ENCODE peak calls at places on chromosomes 4 and X, in ten cellular contexts. P is spleen, S is HCT116, T is colonic mucosa, L is left ventricle myocardium inferior, B is fibroblast of lung, D is esophagus squamous epithelium, X is tibial artery, C is upper lobe of right lung, V is PC-3. G is an unnamed sample. For H3K9me3 and H3K4me1, the result is how much of the 10 kb centered on the place peaks cover.

GRCh38 chr4:184814686-184815045 is 11.1 kb downstream of the ACSL1 start:
- DNase-seq in D (no peak), V (no peak), C (no peak), P (peak), X (no peak), S (no peak), B (peak), L (no peak), T (no peak), G (no peak)

GRCh38 chrX:129566081-129566480 is 26.0 kb downstream of the OCRL start:
- DNase-seq in S (no peak), T (no peak), V (no peak), L (no peak), X (no peak), C (no peak), B (peak), P (no peak), D (no peak), G (no peak)

GRCh38 chrX:37686348-37686736 is 751 bp downstream of the XK start:
- DNase-seq in P (no peak), X (no peak), L (no peak), V (no peak), T (no peak), B (no peak), S (no peak), C (no peak), D (no peak), G (no peak)

GRCh38 chrX:154749856-154750255 is 1.0 kb downstream of the GAB3 start:
- DNase-seq in L (no peak), B (no peak), D (no peak), C (no peak), V (no peak), P (no peak), X (no peak), S (no peak), T (no peak), G (no peak)

GRCh38 chr4:150581611-150582010 is 340 bp upstream of the MAB21L2 start:
- DNase-seq in D (no peak), X (no peak), P (no peak), V (no peak), C (no peak), L (no peak), S (no peak), B (peak), T (peak), G (peak)

GRCh38 chrX:39222361-39223113 is 421.3 kb downstream of the MID1IP1 start:
- DNase-seq in T (no peak), L (no peak), V (no peak), P (no peak), B (no peak), S (no peak), D (no peak), X (no peak), C (no peak), G (no peak)

GRCh38 chr4:185969657-185970056 is 99.3 kb upstream of the TLR3 start:
- DNase-seq in C (no peak), V (no peak), L (no peak), D (no peak), X (no peak), B (no peak), P (no peak), S (no peak), T (no peak), G (no peak)

GRCh38 chrX:47748576-47748975 is 88.1 kb upstream of the ZNF81 start:
- DNase-seq in C (no peak), P (no peak), X (no peak), L (no peak), S (no peak), V (no peak), D (no peak), T (no peak), B (no peak), G (no peak)

GRCh38 chrX:128619490-128619889 is 567.3 kb upstream of the ACTRT1 start:
- DNase-seq in S (no peak), D (no peak), X (no peak), P (no peak), C (no peak), T (no peak), V (no peak), L (no peak), B (no peak), G (no peak)

GRCh38 chr4:37977471-37978452 is 17.6 kb downstream of the PTTG2 start:
- DNase-seq in S (peak), T (peak), X (peak), L (peak), V (peak), C (peak), P (peak), D (peak), B (peak), G (peak)

GRCh38 chr4:28373601-28374000 is 1513.0 kb downstream of the STIM2 start:
- DNase-seq in P (no peak), X (no peak), B (peak), C (no peak), V (peak), T (no peak), D (no peak), S (no peak), L (no peak), G (no peak)

GRCh38 chrX:110667706-110668105 is 127.9 kb downstream of the CHRDL1 start:
- DNase-seq in X (no peak), L (no peak), S (no peak), V (peak), C (no peak), P (no peak), D (no peak), T (no peak), B (peak), G (no peak)

GRCh38 chrX:13646154-13646549 is 6.8 kb upstream of the TCEANC start:
- DNase-seq in C (peak), X (peak), T (peak), S (peak), D (no peak), L (peak), B (peak), V (peak), P (no peak), G (peak)

GRCh38 chr4:120730777-120731320 is 191.7 kb downstream of the PRDM5 start:
- DNase-seq in V (no peak), C (no peak), L (no peak), T (no peak), B (no peak), D (no peak), S (no peak), X (no peak), P (no peak), G (no peak)

GRCh38 chrX:68846536-68846935 is 17.7 kb downstream of the EFNB1 start:
- DNase-seq in L (no peak), P (no peak), D (no peak), T (no peak), V (no peak), X (no peak), S (no peak), C (no peak), B (no peak), G (no peak)

GRCh38 chr4:183563874-183564273 is 59.0 kb downstream of the ING2 start:
- DNase-seq in X (no peak), P (no peak), C (no peak), D (no peak), S (no peak), T (no peak), V (peak), B (peak), L (no peak), G (no peak)

GRCh38 chrX:78543281-78543680 is 115.8 kb downstream of the RTL3 start:
- DNase-seq in V (no peak), C (no peak), B (no peak), L (no peak), T (no peak), D (no peak), P (no peak), X (no peak), S (no peak), G (no peak)

GRCh38 chrX:19682712-19683331 is 167.5 kb upstream of the MAP3K15 start:
- DNase-seq in B (peak), P (peak), C (peak), X (peak), D (no peak), L (peak), S (no peak), T (peak), V (peak), G (peak)

GRCh38 chrX:154696328-154697045 is 43.1 kb upstream of the CTAG2 start:
- DNase-seq in P (no peak), V (peak), B (peak), X (no peak), C (no peak), S (no peak), L (no peak), D (no peak), T (no peak), G (no peak)

GRCh38 chrX:103211012-103211715 is 3.7 kb upstream of the BEX4 start:
- DNase-seq in V (peak), S (peak), T (peak), C (no peak), D (no peak), P (no peak), X (peak), L (no peak), B (peak), G (no peak)

GRCh38 chr4:83334425-83335241 is at the start of gene HPSE:
- DNase-seq in L (peak), P (peak), B (peak), V (peak), T (peak), X (peak), D (peak), S (peak), C (peak), G (peak)
- H3K27ac ChIP-seq in L (no peak), P (peak), B (no peak), V (no peak), T (no peak), X (no peak), D (peak), S (peak), C (no peak), G (no peak)

GRCh38 chrX:151703487-151703886 is 8.2 kb downstream of the PRRG3 start:
- DNase-seq in D (no peak), S (no peak), X (no peak), P (no peak), V (no peak), B (peak), T (no peak), L (peak), C (no peak), G (no peak)
- H3K9me3 ChIP-seq in D (under half), S (under half), X (under half), P (under half), V (under half), B (under half), T (under half), L (under half), C (under half), G (under half)

DNA sequence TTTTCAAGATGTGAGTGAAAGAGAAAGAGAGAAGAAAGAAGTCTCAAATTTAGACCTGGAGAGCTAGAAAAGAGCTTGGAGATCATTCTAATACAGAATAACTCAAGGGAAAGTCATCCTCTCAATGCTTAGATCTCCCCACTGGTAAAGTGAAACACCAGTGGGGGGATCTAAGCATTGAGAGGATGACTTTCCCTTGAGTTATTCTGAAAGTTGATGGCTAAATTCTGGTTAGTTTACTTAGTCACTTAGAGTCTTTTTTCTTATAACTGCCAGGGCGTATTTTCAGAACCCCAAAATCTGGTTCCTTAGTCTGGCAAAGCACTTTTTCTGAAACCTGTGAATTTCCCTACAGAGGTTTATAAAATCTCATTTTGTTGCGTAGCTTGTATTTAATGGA is 198.6 kb downstream of the ARHGAP24 start:
- DNase-seq in C (no peak), X (no peak), T (no peak), S (no peak), D (no peak), L (no peak), P (no peak), B (no peak), V (no peak), G (no peak)
- H3K4me1 ChIP-seq in C (under half), X (under half), T (under half), S (under half), D (under half), L (under half), P (half or more), B (under half), V (under half), G (under half)

GRCh38 chr4:127055349-127055748 is 577.4 kb upstream of the INTU start:
- DNase-seq in X (no peak), P (no peak), D (no peak), S (no peak), V (peak), T (no peak), L (no peak), C (no peak), B (peak), G (no peak)

GRCh38 chr4:127048371-127049085 is 584.2 kb upstream of the INTU start:
- DNase-seq in T (no peak), D (no peak), L (no peak), P (no peak), C (no peak), V (no peak), X (no peak), S (no peak), B (peak), G (no peak)

GRCh38 chr4:127047930-127048329 is 584.8 kb upstream of the INTU start:
- DNase-seq in T (no peak), P (no peak), C (no peak), D (no peak), X (no peak), S (no peak), V (no peak), B (peak), L (no peak), G (no peak)

GRCh38 chr4:127045872-127046271 is 586.9 kb upstream of the INTU start:
- DNase-seq in T (no peak), S (no peak), B (no peak), D (no peak), L (no peak), V (no peak), C (no peak), X (no peak), P (no peak), G (no peak)

GRCh38 chr4:127049506-127049905 is 583.3 kb upstream of the INTU start:
- DNase-seq in D (no peak), P (no peak), B (peak), S (no peak), L (no peak), X (no peak), V (no peak), C (no peak), T (no peak), G (no peak)
- H3K27ac ChIP-seq in D (no peak), P (no peak), B (no peak), S (no peak), L (no peak), X (no peak), V (no peak), C (no peak), T (no peak), G (no peak)